ENCODE peak calls at places on chromosomes 2 and 18, in ten cellular contexts. D, L, J, A, W, Q, G, Z, M and I are unnamed samples.
A peak's percentile ranks its signal among the peaks of the same experiment; 100 is the strongest.

GRCh38 chr18:51196116-51196810 is 1.2 kb downstream of the MEX3C start:
- DNase-seq in M (peak; percentile 63), G (peak; percentile 54), W (no peak), Z (peak; percentile 34), L (peak; percentile 30), Q (no peak), D (peak; percentile 66), A (no peak), J (peak; percentile 49), I (peak; percentile 84)

GRCh38 chr2:15912203-15912602 is 28.1 kb upstream of the MYCN start:
- DNase-seq in A (no peak), D (peak; percentile 84), Q (no peak), M (no peak), L (peak; percentile 9), G (no peak), W (peak; percentile 41), J (no peak), Z (peak; percentile 67), I (no peak)

GRCh38 chr2:237618449-237618848 is 8.9 kb upstream of the LRRFIP1 start:
- DNase-seq in Q (no peak), G (no peak), D (no peak), A (no peak), M (no peak), L (peak; percentile 98), J (no peak), Z (no peak), W (no peak), I (no peak)

GRCh38 chr18:48902023-48902855 is 48.5 kb downstream of the SMAD7 start:
- DNase-seq in G (peak; percentile 95), A (peak; percentile 47), W (peak; percentile 26), M (no peak), J (no peak), Q (peak; percentile 48), D (peak; percentile 88), L (peak; percentile 84), Z (no peak), I (peak; percentile 82)

GRCh38 chr2:112622528-112622849 is 23.2 kb upstream of the SLC20A1 start:
- DNase-seq in G (no peak), L (peak; percentile 83), D (no peak), Q (no peak), J (no peak), M (no peak), Z (no peak), W (no peak), A (no peak), I (no peak)

GRCh38 chr2:45986509-45986908 is 310.7 kb upstream of the EPAS1 start:
- DNase-seq in L (no peak), D (no peak), A (no peak), Q (no peak), W (no peak), J (no peak), Z (no peak), M (no peak), G (no peak), I (no peak)

GRCh38 chr2:230898016-230898415 is 27.0 kb downstream of the GPR55 start:
- DNase-seq in L (no peak), Q (no peak), D (no peak), J (no peak), M (no peak), Z (no peak), G (no peak), A (no peak), W (no peak), I (peak; percentile 78)

GRCh38 chr2:127535422-127535901 is at the start of gene MYO7B:
- DNase-seq in W (no peak), Q (no peak), Z (no peak), A (no peak), L (no peak), G (peak; percentile 98), D (no peak), J (no peak), M (no peak), I (no peak)

GRCh38 chr2:178074123-178075005 is 1.8 kb upstream of the PDE11A start:
- DNase-seq in L (no peak), J (no peak), D (no peak), A (no peak), Z (no peak), W (no peak), Q (no peak), M (no peak), G (no peak), I (no peak)

GRCh38 chr18:48230459-48231113 is 178.6 kb downstream of the ZBTB7C start:
- DNase-seq in M (peak; percentile 67), Q (peak; percentile 25), A (peak; percentile 1), G (peak; percentile 88), W (no peak), D (peak; percentile 84), L (peak; percentile 56), Z (peak; percentile 78), J (no peak), I (no peak)